ENCODE peak calls at places on chromosomes 12 and 14, in four cellular contexts. D is left ventricle myocardium superior, B is psoas muscle, X is C1 segment of cervical spinal cord. M is an unnamed sample.
A peak's percentile ranks its signal among the peaks of the same experiment; 100 is the strongest.

GRCh38 chr12:78898416-78898815 is 33.8 kb downstream of the SYT1 start:
- DNase-seq in D (peak; percentile 69), B (peak; percentile 35), X (no peak), M (peak; percentile 37)

GRCh38 chr14:29740491-29740890 is 187.2 kb downstream of the PRKD1 start:
- DNase-seq in D (no peak), B (no peak), X (no peak), M (no peak)

GRCh38 chr12:47111392-47111778 is 31.6 kb upstream of the AMIGO2 start:
- DNase-seq in D (no peak), B (no peak), X (no peak), M (no peak)

GRCh38 chr12:113138826-113139225 is 3.3 kb upstream of the RASAL1 start:
- DNase-seq in D (no peak), B (no peak), X (no peak), M (no peak)

GRCh38 chr12:15728118-15728598 is 61.0 kb downstream of the EPS8 start:
- DNase-seq in D (no peak), B (no peak), X (no peak), M (no peak)

GRCh38 chr12:6062427-6063378 is 61.8 kb downstream of the VWF start:
- DNase-seq in D (no peak), B (no peak), X (peak; percentile 42), M (peak; percentile 48)

GRCh38 chr12:94832780-94833760 is 170.4 kb downstream of the NDUFA12 start:
- DNase-seq in D (no peak), B (peak; percentile 66), X (no peak), M (peak; percentile 53)

GRCh38 chr14:22471545-22472121 is 117.4 kb downstream of the DAD1 start:
- DNase-seq in D (peak; percentile 57), B (no peak), X (no peak), M (peak; percentile 24)

GRCh38 chr12:95480230-95480629 is 6.3 kb downstream of the METAP2 start:
- DNase-seq in D (no peak), B (no peak), X (no peak), M (no peak)

GRCh38 chr12:117236456-117237001 is 46.3 kb upstream of the FBXO21 start:
- DNase-seq in D (peak; percentile 89), B (peak; percentile 88), X (peak; percentile 52), M (peak; percentile 34)

GRCh38 chr12:103955811-103956514 is 9.7 kb upstream of the TDG start:
- DNase-seq in D (no peak), B (no peak), X (no peak), M (no peak)

GRCh38 chr12:63838411-63838810 is 6.1 kb upstream of the SRGAP1 start:
- DNase-seq in D (no peak), B (no peak), X (no peak), M (no peak)

M was measured in ovary.